ENCODE peak calls at places on chromosomes 16 and 17, in ten cellular contexts. One of them, this sample, is unnamed. For H3K36me3, the result is how much of the 10 kb centered on the place peaks cover.

GRCh38 chr17:8904686-8905085 is 37.2 kb upstream of the PIK3R6 start:
- DNase-seq in PC-9: no peak
- DNase-seq in ovary: no peak
- DNase-seq in effector memory CD4-positive, alpha-beta T cell: no peak
- DNase-seq in mesendoderm: no peak
- DNase-seq in testis: no peak
- DNase-seq in endothelial cell of umbilical vein: no peak
- DNase-seq in heart right ventricle: no peak
- DNase-seq in lower lobe of right lung: no peak
- DNase-seq in psoas muscle: no peak
- DNase-seq in this sample: no peak

GRCh38 chr16:87194172-87194571 is 123.0 kb downstream of the C16orf95 start:
- DNase-seq in PC-9: no peak
- DNase-seq in ovary: no peak
- DNase-seq in effector memory CD4-positive, alpha-beta T cell: no peak
- DNase-seq in mesendoderm: no peak
- DNase-seq in testis: no peak
- DNase-seq in endothelial cell of umbilical vein: no peak
- DNase-seq in heart right ventricle: no peak
- DNase-seq in lower lobe of right lung: no peak
- DNase-seq in psoas muscle: no peak
- DNase-seq in this sample: no peak

GRCh38 chr16:3638916-3639644 is 15.4 kb upstream of the DNASE1 start:
- DNase-seq in PC-9: no peak
- DNase-seq in ovary: no peak
- DNase-seq in effector memory CD4-positive, alpha-beta T cell: no peak
- DNase-seq in mesendoderm: no peak
- DNase-seq in testis: no peak
- DNase-seq in endothelial cell of umbilical vein: no peak
- DNase-seq in heart right ventricle: no peak
- DNase-seq in lower lobe of right lung: no peak
- DNase-seq in psoas muscle: no peak
- DNase-seq in this sample: no peak

GRCh38 chr17:4950075-4950756 is 703 bp upstream of the ENO3 start:
- DNase-seq in PC-9: no peak
- DNase-seq in ovary: peak
- DNase-seq in effector memory CD4-positive, alpha-beta T cell: no peak
- DNase-seq in mesendoderm: peak
- DNase-seq in testis: no peak
- DNase-seq in endothelial cell of umbilical vein: peak
- DNase-seq in heart right ventricle: peak
- DNase-seq in lower lobe of right lung: peak
- DNase-seq in psoas muscle: peak
- DNase-seq in this sample: no peak

GRCh38 chr16:47143329-47143676 is 442 bp downstream of the NETO2 start:
- DNase-seq in PC-9: no peak
- DNase-seq in ovary: peak
- DNase-seq in effector memory CD4-positive, alpha-beta T cell: peak
- DNase-seq in mesendoderm: peak
- DNase-seq in testis: peak
- DNase-seq in endothelial cell of umbilical vein: peak
- DNase-seq in heart right ventricle: peak
- DNase-seq in lower lobe of right lung: peak
- DNase-seq in psoas muscle: peak
- DNase-seq in this sample: no peak

GRCh38 chr16:50114357-50115129 is 38.6 kb upstream of the TENT4B start:
- DNase-seq in PC-9: peak
- DNase-seq in ovary: no peak
- DNase-seq in effector memory CD4-positive, alpha-beta T cell: no peak
- DNase-seq in mesendoderm: peak
- DNase-seq in testis: no peak
- DNase-seq in endothelial cell of umbilical vein: no peak
- DNase-seq in heart right ventricle: no peak
- DNase-seq in lower lobe of right lung: no peak
- DNase-seq in psoas muscle: no peak
- DNase-seq in this sample: no peak

GRCh38 chr16:30085820-30086219 is 5.9 kb downstream of the TBX6 start:
- DNase-seq in PC-9: no peak
- DNase-seq in ovary: no peak
- DNase-seq in effector memory CD4-positive, alpha-beta T cell: no peak
- DNase-seq in mesendoderm: peak
- DNase-seq in testis: no peak
- DNase-seq in endothelial cell of umbilical vein: no peak
- DNase-seq in heart right ventricle: no peak
- DNase-seq in lower lobe of right lung: no peak
- DNase-seq in psoas muscle: no peak
- DNase-seq in this sample: no peak

GRCh38 chr17:4157618-4158333 is 14.8 kb downstream of the CYB5D2 start:
- DNase-seq in PC-9: no peak
- DNase-seq in ovary: no peak
- DNase-seq in effector memory CD4-positive, alpha-beta T cell: no peak
- DNase-seq in mesendoderm: no peak
- DNase-seq in testis: no peak
- DNase-seq in endothelial cell of umbilical vein: no peak
- DNase-seq in heart right ventricle: no peak
- DNase-seq in lower lobe of right lung: no peak
- DNase-seq in psoas muscle: no peak
- DNase-seq in this sample: no peak

GRCh38 chr17:8606415-8606814 is 24.1 kb downstream of the MYH10 start:
- DNase-seq in PC-9: no peak
- DNase-seq in ovary: no peak
- DNase-seq in effector memory CD4-positive, alpha-beta T cell: no peak
- DNase-seq in mesendoderm: no peak
- DNase-seq in testis: no peak
- DNase-seq in endothelial cell of umbilical vein: peak
- DNase-seq in heart right ventricle: no peak
- DNase-seq in lower lobe of right lung: no peak
- DNase-seq in psoas muscle: no peak
- DNase-seq in this sample: no peak

GRCh38 chr16:58678716-58679115 is 5.9 kb downstream of the SLC38A7 start:
- DNase-seq in PC-9: peak
- DNase-seq in ovary: no peak
- DNase-seq in effector memory CD4-positive, alpha-beta T cell: no peak
- DNase-seq in mesendoderm: no peak
- DNase-seq in testis: peak
- DNase-seq in endothelial cell of umbilical vein: no peak
- DNase-seq in heart right ventricle: peak
- DNase-seq in lower lobe of right lung: no peak
- DNase-seq in psoas muscle: peak
- DNase-seq in this sample: no peak

GRCh38 chr17:82241926-82242697 is 13.3 kb downstream of the SLC16A3 start:
- DNase-seq in PC-9: no peak
- DNase-seq in ovary: peak
- DNase-seq in effector memory CD4-positive, alpha-beta T cell: no peak
- DNase-seq in mesendoderm: no peak
- DNase-seq in testis: peak
- DNase-seq in endothelial cell of umbilical vein: no peak
- DNase-seq in heart right ventricle: peak
- DNase-seq in lower lobe of right lung: no peak
- DNase-seq in psoas muscle: peak
- DNase-seq in this sample: no peak
- H3K36me3 ChIP-seq in PC-9: under half
- H3K36me3 ChIP-seq in ovary: under half
- H3K36me3 ChIP-seq in effector memory CD4-positive, alpha-beta T cell: under half
- H3K36me3 ChIP-seq in mesendoderm: under half
- H3K36me3 ChIP-seq in testis: under half
- H3K36me3 ChIP-seq in endothelial cell of umbilical vein: under half
- H3K36me3 ChIP-seq in heart right ventricle: half or more
- H3K36me3 ChIP-seq in lower lobe of right lung: half or more
- H3K36me3 ChIP-seq in psoas muscle: under half
- H3K36me3 ChIP-seq in this sample: half or more

GRCh38 chr16:88584676-88585075 is 14.5 kb downstream of the ZC3H18 start:
- DNase-seq in PC-9: peak
- DNase-seq in ovary: no peak
- DNase-seq in effector memory CD4-positive, alpha-beta T cell: no peak
- DNase-seq in mesendoderm: peak
- DNase-seq in testis: no peak
- DNase-seq in endothelial cell of umbilical vein: no peak
- DNase-seq in heart right ventricle: no peak
- DNase-seq in lower lobe of right lung: no peak
- DNase-seq in psoas muscle: no peak
- DNase-seq in this sample: no peak

GRCh38 chr16:88580371-88580770 is 10.2 kb downstream of the ZC3H18 start:
- DNase-seq in PC-9: no peak
- DNase-seq in ovary: no peak
- DNase-seq in effector memory CD4-positive, alpha-beta T cell: no peak
- DNase-seq in mesendoderm: no peak
- DNase-seq in testis: no peak
- DNase-seq in endothelial cell of umbilical vein: no peak
- DNase-seq in heart right ventricle: no peak
- DNase-seq in lower lobe of right lung: no peak
- DNase-seq in psoas muscle: no peak
- DNase-seq in this sample: no peak

GRCh38 chr16:88578446-88579313 is 8.5 kb downstream of the ZC3H18 start:
- DNase-seq in PC-9: no peak
- DNase-seq in ovary: no peak
- DNase-seq in effector memory CD4-positive, alpha-beta T cell: no peak
- DNase-seq in mesendoderm: no peak
- DNase-seq in testis: no peak
- DNase-seq in endothelial cell of umbilical vein: no peak
- DNase-seq in heart right ventricle: no peak
- DNase-seq in lower lobe of right lung: no peak
- DNase-seq in psoas muscle: no peak
- DNase-seq in this sample: no peak

GRCh38 chr16:88582912-88583575 is 12.8 kb downstream of the ZC3H18 start:
- DNase-seq in PC-9: peak
- DNase-seq in ovary: no peak
- DNase-seq in effector memory CD4-positive, alpha-beta T cell: no peak
- DNase-seq in mesendoderm: no peak
- DNase-seq in testis: no peak
- DNase-seq in endothelial cell of umbilical vein: no peak
- DNase-seq in heart right ventricle: no peak
- DNase-seq in lower lobe of right lung: no peak
- DNase-seq in psoas muscle: no peak
- DNase-seq in this sample: no peak

GRCh38 chr16:88581033-88581432 is 10.8 kb downstream of the ZC3H18 start:
- DNase-seq in PC-9: no peak
- DNase-seq in ovary: no peak
- DNase-seq in effector memory CD4-positive, alpha-beta T cell: no peak
- DNase-seq in mesendoderm: no peak
- DNase-seq in testis: no peak
- DNase-seq in endothelial cell of umbilical vein: no peak
- DNase-seq in heart right ventricle: no peak
- DNase-seq in lower lobe of right lung: no peak
- DNase-seq in psoas muscle: no peak
- DNase-seq in this sample: no peak
- H3K36me3 ChIP-seq in PC-9: under half
- H3K36me3 ChIP-seq in ovary: under half
- H3K36me3 ChIP-seq in effector memory CD4-positive, alpha-beta T cell: half or more
- H3K36me3 ChIP-seq in mesendoderm: under half
- H3K36me3 ChIP-seq in testis: under half
- H3K36me3 ChIP-seq in endothelial cell of umbilical vein: under half
- H3K36me3 ChIP-seq in heart right ventricle: half or more
- H3K36me3 ChIP-seq in lower lobe of right lung: half or more
- H3K36me3 ChIP-seq in psoas muscle: under half
- H3K36me3 ChIP-seq in this sample: under half

GRCh38 chr16:57165923-57166322 is 19.9 kb downstream of the PSME3IP1 start:
- DNase-seq in PC-9: no peak
- DNase-seq in ovary: no peak
- DNase-seq in effector memory CD4-positive, alpha-beta T cell: no peak
- DNase-seq in mesendoderm: no peak
- DNase-seq in testis: no peak
- DNase-seq in endothelial cell of umbilical vein: no peak
- DNase-seq in heart right ventricle: no peak
- DNase-seq in lower lobe of right lung: no peak
- DNase-seq in psoas muscle: no peak
- DNase-seq in this sample: no peak

GRCh38 chr16:57167951-57168350 is 17.9 kb downstream of the PSME3IP1 start:
- DNase-seq in PC-9: peak
- DNase-seq in ovary: no peak
- DNase-seq in effector memory CD4-positive, alpha-beta T cell: no peak
- DNase-seq in mesendoderm: peak
- DNase-seq in testis: no peak
- DNase-seq in endothelial cell of umbilical vein: peak
- DNase-seq in heart right ventricle: no peak
- DNase-seq in lower lobe of right lung: no peak
- DNase-seq in psoas muscle: no peak
- DNase-seq in this sample: no peak

GRCh38 chr16:57166951-57167350 is 18.9 kb downstream of the PSME3IP1 start:
- DNase-seq in PC-9: no peak
- DNase-seq in ovary: no peak
- DNase-seq in effector memory CD4-positive, alpha-beta T cell: no peak
- DNase-seq in mesendoderm: no peak
- DNase-seq in testis: no peak
- DNase-seq in endothelial cell of umbilical vein: no peak
- DNase-seq in heart right ventricle: no peak
- DNase-seq in lower lobe of right lung: peak
- DNase-seq in psoas muscle: no peak
- DNase-seq in this sample: no peak

GRCh38 chr16:57167537-57167936 is 18.3 kb downstream of the PSME3IP1 start:
- DNase-seq in PC-9: no peak
- DNase-seq in ovary: no peak
- DNase-seq in effector memory CD4-positive, alpha-beta T cell: no peak
- DNase-seq in mesendoderm: no peak
- DNase-seq in testis: no peak
- DNase-seq in endothelial cell of umbilical vein: no peak
- DNase-seq in heart right ventricle: no peak
- DNase-seq in lower lobe of right lung: no peak
- DNase-seq in psoas muscle: no peak
- DNase-seq in this sample: no peak

GRCh38 chr16:57169327-57169726 is 16.5 kb downstream of the PSME3IP1 start:
- DNase-seq in PC-9: no peak
- DNase-seq in ovary: no peak
- DNase-seq in effector memory CD4-positive, alpha-beta T cell: no peak
- DNase-seq in mesendoderm: no peak
- DNase-seq in testis: no peak
- DNase-seq in endothelial cell of umbilical vein: no peak
- DNase-seq in heart right ventricle: no peak
- DNase-seq in lower lobe of right lung: no peak
- DNase-seq in psoas muscle: no peak
- DNase-seq in this sample: no peak
- H3K36me3 ChIP-seq in PC-9: under half
- H3K36me3 ChIP-seq in ovary: under half
- H3K36me3 ChIP-seq in effector memory CD4-positive, alpha-beta T cell: half or more
- H3K36me3 ChIP-seq in mesendoderm: under half
- H3K36me3 ChIP-seq in testis: under half
- H3K36me3 ChIP-seq in endothelial cell of umbilical vein: under half
- H3K36me3 ChIP-seq in heart right ventricle: half or more
- H3K36me3 ChIP-seq in lower lobe of right lung: half or more
- H3K36me3 ChIP-seq in psoas muscle: under half
- H3K36me3 ChIP-seq in this sample: under half

DNA sequence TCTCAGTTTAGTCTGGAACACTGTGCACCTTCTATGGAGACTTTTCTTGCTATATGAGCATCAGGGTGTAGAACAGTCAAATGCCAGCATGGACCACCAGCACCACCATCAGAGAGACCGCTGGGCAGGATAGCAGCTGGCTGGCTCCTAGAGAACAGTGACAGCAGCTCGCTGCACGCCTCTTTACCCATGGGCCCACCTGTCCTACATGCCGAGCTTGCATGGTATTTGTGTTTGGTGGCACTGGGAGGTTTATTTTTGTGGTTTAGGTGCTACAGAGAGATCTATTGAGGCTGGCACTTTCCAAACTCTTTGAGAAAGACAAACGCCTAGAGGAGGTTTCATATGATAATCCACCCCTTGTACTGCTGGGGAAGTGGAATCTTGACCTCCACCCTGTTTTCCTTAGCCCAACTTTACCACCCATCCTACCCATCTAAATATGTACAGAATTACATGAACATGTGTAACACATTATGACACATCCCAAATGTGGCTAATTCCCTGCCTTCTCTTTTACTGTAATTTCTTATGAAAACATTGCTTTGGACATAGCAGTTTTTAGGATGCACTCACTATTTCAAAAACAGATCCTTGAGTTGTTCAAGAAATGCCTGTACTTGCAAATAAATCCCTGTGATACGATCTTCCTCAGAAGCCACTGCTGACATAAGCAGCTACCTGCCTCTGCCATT is 46.3 kb downstream of the COG7 start:
- DNase-seq in PC-9: no peak
- DNase-seq in ovary: no peak
- DNase-seq in effector memory CD4-positive, alpha-beta T cell: no peak
- DNase-seq in mesendoderm: no peak
- DNase-seq in testis: no peak
- DNase-seq in endothelial cell of umbilical vein: no peak
- DNase-seq in heart right ventricle: no peak
- DNase-seq in lower lobe of right lung: no peak
- DNase-seq in psoas muscle: no peak
- DNase-seq in this sample: no peak
- H3K36me3 ChIP-seq in PC-9: under half
- H3K36me3 ChIP-seq in ovary: under half
- H3K36me3 ChIP-seq in effector memory CD4-positive, alpha-beta T cell: under half
- H3K36me3 ChIP-seq in mesendoderm: under half
- H3K36me3 ChIP-seq in testis: under half
- H3K36me3 ChIP-seq in endothelial cell of umbilical vein: under half
- H3K36me3 ChIP-seq in heart right ventricle: half or more
- H3K36me3 ChIP-seq in lower lobe of right lung: half or more
- H3K36me3 ChIP-seq in psoas muscle: under half
- H3K36me3 ChIP-seq in this sample: under half